ENCODE peak calls at places on chromosomes 13 and 19, in nine cellular contexts. Y is CD4-positive, CD25-positive, alpha-beta regulatory T cell; P is CD8-positive, alpha-beta memory T cell; S is OCI-LY7; N is tibial nerve; V is breast epithelium; C is stomach; I is uterus; M is body of pancreas. B is an unnamed sample. For H3K4me1, the result is how much of the 10 kb centered on the place peaks cover.

GRCh38 chr19:5908773-5909442 is 4.2 kb downstream of the VMAC start:
- DNase-seq in M (no peak), P (no peak), C (no peak), Y (no peak), S (no peak), V (no peak), I (no peak), N (no peak), B (no peak)

GRCh38 chr13:81197966-81198365 is 857.0 kb upstream of the SPRY2 start:
- DNase-seq in Y (no peak), I (no peak), M (no peak), S (no peak), C (no peak), P (no peak), N (no peak), V (no peak), B (no peak)

GRCh38 chr13:19606152-19606551 is 27.3 kb upstream of the MPHOSPH8 start:
- DNase-seq in V (no peak), M (no peak), Y (no peak), S (no peak), N (no peak), P (no peak), C (no peak), I (no peak), B (no peak)

GRCh38 chr13:114124921-114125320 is 7.5 kb downstream of the RASA3 start:
- DNase-seq in P (peak), Y (peak), M (no peak), S (no peak), N (no peak), C (no peak), V (no peak), I (no peak), B (no peak)

GRCh38 chr19:49333426-49334288 is 1.5 kb upstream of the CD37 start:
- DNase-seq in N (no peak), Y (peak), P (peak), S (peak), C (peak), V (peak), I (no peak), M (no peak), B (no peak)

GRCh38 chr13:113140677-113141590 is 17.5 kb upstream of the PROZ start:
- DNase-seq in N (no peak), Y (no peak), V (peak), C (peak), P (no peak), S (no peak), I (no peak), M (no peak), B (no peak)

GRCh38 chr19:29323972-29324680 is 111.2 kb upstream of the UQCRFS1 start:
- DNase-seq in V (no peak), Y (no peak), P (no peak), N (no peak), I (no peak), S (no peak), M (no peak), C (no peak), B (no peak)

GRCh38 chr13:98990701-98991100 is 12.8 kb upstream of the DOCK9 start:
- DNase-seq in P (no peak), M (no peak), C (no peak), N (no peak), I (no peak), Y (no peak), V (no peak), S (no peak), B (no peak)

GRCh38 chr13:93690139-93690538 is 463.5 kb downstream of the GPC6 start:
- DNase-seq in P (no peak), N (peak), C (no peak), S (no peak), M (no peak), V (no peak), I (no peak), Y (no peak), B (no peak)

GRCh38 chr13:71979616-71980015 is 112.6 kb upstream of the DACH1 start:
- DNase-seq in M (no peak), S (peak), C (no peak), N (no peak), P (no peak), V (no peak), Y (no peak), I (no peak), B (no peak)

GRCh38 chr13:105817011-105817410 is 718.5 kb downstream of the EFNB2 start:
- DNase-seq in Y (no peak), C (no peak), I (no peak), M (no peak), S (no peak), N (no peak), P (no peak), V (no peak), B (no peak)

GRCh38 chr19:5093953-5094718 is 125.2 kb downstream of the KDM4B start:
- DNase-seq in S (no peak), I (no peak), N (no peak), C (no peak), M (no peak), V (no peak), P (no peak), Y (no peak), B (no peak)

GRCh38 chr19:16928916-16929315 is 40.1 kb downstream of the F2RL3 start:
- DNase-seq in P (no peak), C (no peak), Y (no peak), N (no peak), S (no peak), M (no peak), I (no peak), V (no peak), B (no peak)

GRCh38 chr19:2319551-2319950 is 8.8 kb downstream of the LSM7 start:
- DNase-seq in V (no peak), Y (no peak), M (no peak), P (no peak), S (no peak), C (no peak), I (no peak), N (no peak), B (no peak)
- H3K4me1 ChIP-seq in V (under half), Y (under half), M (under half), P (under half), S (under half), C (under half), I (under half), N (under half), B (under half)

GRCh38 chr19:54162884-54163283 is 3.4 kb upstream of the LENG1 start:
- DNase-seq in V (no peak), P (no peak), Y (no peak), I (no peak), N (no peak), C (no peak), M (no peak), S (no peak), B (no peak)
- H3K4me1 ChIP-seq in V (under half), P (under half), Y (under half), I (under half), N (under half), C (half or more), M (under half), S (under half), B (under half)

GRCh38 chr13:33252103-33252502 is 33.5 kb downstream of the STARD13 start:
- DNase-seq in Y (no peak), V (no peak), N (no peak), M (no peak), C (no peak), S (no peak), I (no peak), P (no peak), B (no peak)
- H3K4me1 ChIP-seq in Y (under half), V (under half), N (under half), M (under half), C (half or more), S (under half), I (under half), P (under half), B (under half)

GRCh38 chr13:111198979-111199378 is 83.9 kb downstream of the ARHGEF7 start:
- DNase-seq in V (no peak), P (no peak), Y (no peak), I (no peak), N (no peak), M (no peak), C (no peak), S (no peak), B (no peak)

GRCh38 chr13:111203742-111204386 is 88.8 kb downstream of the ARHGEF7 start:
- DNase-seq in I (no peak), N (no peak), V (no peak), P (no peak), S (peak), Y (no peak), M (no peak), C (no peak), B (no peak)

GRCh38 chr13:111202149-111202548 is 87.0 kb downstream of the ARHGEF7 start:
- DNase-seq in P (no peak), C (no peak), Y (no peak), I (no peak), N (no peak), V (no peak), S (peak), M (no peak), B (no peak)

GRCh38 chr13:111202745-111203144 is 87.6 kb downstream of the ARHGEF7 start:
- DNase-seq in I (peak), V (no peak), C (no peak), Y (no peak), M (no peak), P (no peak), N (no peak), S (peak), B (no peak)

DNA sequence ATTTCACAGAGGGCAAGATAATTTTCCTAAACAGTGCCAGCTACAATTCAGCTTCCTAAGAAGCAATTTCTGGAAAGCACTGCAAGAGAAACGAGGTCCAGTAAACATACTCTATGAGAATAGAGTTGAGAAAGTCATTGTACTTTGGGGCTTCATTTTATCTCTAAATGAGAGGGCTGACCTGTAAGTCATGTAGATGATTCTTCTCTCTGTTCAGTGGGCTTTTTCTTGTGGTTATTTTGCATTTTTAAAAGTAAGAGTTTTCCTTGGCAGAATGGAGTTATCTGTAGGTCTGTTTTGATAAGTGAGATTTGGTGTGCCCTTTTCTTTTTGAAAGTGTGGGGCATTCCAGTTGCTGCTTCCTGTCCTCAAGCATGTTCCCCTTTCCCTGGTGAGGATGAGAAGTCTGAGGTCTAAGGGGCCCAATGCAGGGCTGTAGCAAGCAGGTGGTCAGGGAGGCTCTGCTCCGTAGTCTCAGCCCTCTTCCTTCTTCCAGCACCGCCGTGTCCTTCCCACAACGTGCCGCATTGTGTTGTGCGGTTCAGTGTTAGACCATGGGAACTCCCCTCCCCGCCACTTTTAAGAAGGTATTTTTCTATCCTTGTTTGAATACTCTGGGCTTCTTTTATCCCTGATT is 86.3 kb downstream of the ARHGEF7 start:
- DNase-seq in C (no peak), I (no peak), P (no peak), V (no peak), S (no peak), Y (no peak), M (no peak), N (no peak), B (no peak)
- H3K4me1 ChIP-seq in C (half or more), I (under half), P (under half), V (under half), S (half or more), Y (under half), M (under half), N (under half), B (half or more)

B was measured in gastrocnemius medialis.